ENCODE peak calls at places on chromosomes 16 and 17, in six cellular contexts. B is mesenchymal stem cell, P is trophoblast cell, Q is H9, Y is IMR-90, Z is H1. E is an unnamed sample.

GRCh38 chr16:27849621-27850020 is 213.9 kb downstream of the GSG1L start:
- DNase-seq in B (no peak), P (peak; percentile 39), Q (peak; percentile 9), Y (no peak), Z (no peak), E (no peak)

GRCh38 chr16:66360624-66361324 is 5.7 kb upstream of the CDH5 start:
- DNase-seq in B (no peak), P (no peak), Q (no peak), Y (no peak), Z (no peak), E (no peak)

GRCh38 chr17:34246872-34247271 is 8.2 kb upstream of the CCL2 start:
- DNase-seq in B (no peak), P (peak; percentile 23), Q (no peak), Y (no peak), Z (no peak), E (no peak)

GRCh38 chr17:18319604-18320256 is 4.6 kb downstream of the SMCR8 start:
- DNase-seq in B (peak; percentile 71), P (peak; percentile 58), Q (peak; percentile 73), Y (peak; percentile 68), Z (no peak), E (no peak)

GRCh38 chr16:83842291-83842690 is 34.5 kb downstream of the HSBP1 start:
- DNase-seq in B (no peak), P (no peak), Q (no peak), Y (no peak), Z (no peak), E (no peak)

GRCh38 chr17:73841431-73842060 is 197.3 kb upstream of the SDK2 start:
- DNase-seq in B (no peak), P (no peak), Q (peak; percentile 76), Y (no peak), Z (peak; percentile 59), E (peak; percentile 29)

GRCh38 chr16:28051486-28051885 is 12.0 kb downstream of the GSG1L start:
- DNase-seq in B (no peak), P (no peak), Q (no peak), Y (no peak), Z (no peak), E (no peak)

GRCh38 chr17:81815646-81815985 is 11.7 kb downstream of the GCGR start:
- DNase-seq in B (no peak), P (no peak), Q (no peak), Y (no peak), Z (no peak), E (no peak)

GRCh38 chr16:27369806-27370205 is 32.2 kb upstream of the IL21R start:
- DNase-seq in B (peak; percentile 58), P (no peak), Q (no peak), Y (peak; percentile 79), Z (no peak), E (no peak)

GRCh38 chr17:81471804-81472456 is 40.7 kb downstream of the ACTG1 start:
- DNase-seq in B (no peak), P (no peak), Q (peak; percentile 81), Y (no peak), Z (no peak), E (no peak)

GRCh38 chr17:9022553-9023388 is 1.5 kb downstream of the NTN1 start:
- DNase-seq in B (peak; percentile 9), P (peak; percentile 40), Q (peak; percentile 69), Y (no peak), Z (peak; percentile 60), E (peak; percentile 40)

GRCh38 chr17:33401253-33401652 is 108.2 kb upstream of the ASIC2 start:
- DNase-seq in B (no peak), P (no peak), Q (no peak), Y (no peak), Z (no peak), E (no peak)

GRCh38 chr16:1290032-1290431 is 19.4 kb upstream of the UBE2I start:
- DNase-seq in B (peak; percentile 18), P (no peak), Q (no peak), Y (no peak), Z (no peak), E (no peak)

GRCh38 chr16:70508752-70509151 is 14.6 kb downstream of the COG4 start:
- DNase-seq in B (peak; percentile 15), P (peak; percentile 32), Q (no peak), Y (no peak), Z (no peak), E (no peak)

GRCh38 chr17:60049936-60050335 is 28.8 kb downstream of the HEATR6 start:
- DNase-seq in B (peak; percentile 9), P (no peak), Q (no peak), Y (peak; percentile 16), Z (no peak), E (no peak)

GRCh38 chr16:15811778-15812750 is 44.8 kb downstream of the MYH11 start:
- DNase-seq in B (peak; percentile 93), P (peak; percentile 48), Q (no peak), Y (peak; percentile 86), Z (no peak), E (peak; percentile 39)

GRCh38 chr16:85867189-85867588 is 31.8 kb upstream of the IRF8 start:
- DNase-seq in B (no peak), P (no peak), Q (no peak), Y (no peak), Z (no peak), E (no peak)

GRCh38 chr17:29046440-29046839 is 3.5 kb downstream of the PIPOX start:
- DNase-seq in B (no peak), P (peak; percentile 85), Q (no peak), Y (no peak), Z (no peak), E (no peak)
- H2AK5ac ChIP-seq in B (no peak overlapping the region), P (no peak overlapping the region), Q (no peak overlapping the region), Y (no peak overlapping the region), Z (peak overlapping the region; percentile 46), E (no peak overlapping the region)

GRCh38 chr17:78488867-78489634 is 88.1 kb downstream of the DNAH17 start:
- DNase-seq in B (no peak), P (peak; percentile 35), Q (no peak), Y (no peak), Z (no peak), E (no peak)
- H4K91ac ChIP-seq in B (no peak overlapping the region), P (no peak overlapping the region), Q (no peak overlapping the region), Y (no peak overlapping the region), Z (no peak overlapping the region), E (no peak overlapping the region)

GRCh38 chr17:15507001-15507400 is 39.6 kb upstream of the CDRT4 start:
- DNase-seq in B (no peak), P (no peak), Q (no peak), Y (no peak), Z (no peak), E (no peak)
- H2AK5ac ChIP-seq in B (no peak overlapping the region), P (no peak overlapping the region), Q (no peak overlapping the region), Y (no peak overlapping the region), Z (no peak overlapping the region), E (no peak overlapping the region)

GRCh38 chr16:67701420-67701819 is 17.7 kb downstream of the GFOD2 start:
- DNase-seq in B (no peak), P (no peak), Q (no peak), Y (no peak), Z (no peak), E (no peak)

GRCh38 chr16:67699265-67699664 is 19.9 kb downstream of the GFOD2 start:
- DNase-seq in B (no peak), P (peak; percentile 81), Q (no peak), Y (no peak), Z (no peak), E (no peak)

GRCh38 chr16:67694611-67695010 is 24.5 kb downstream of the GFOD2 start:
- DNase-seq in B (no peak), P (no peak), Q (no peak), Y (no peak), Z (no peak), E (no peak)

GRCh38 chr16:67697813-67698212 is 21.3 kb downstream of the GFOD2 start:
- DNase-seq in B (no peak), P (peak; percentile 34), Q (no peak), Y (no peak), Z (no peak), E (no peak)

DNA sequence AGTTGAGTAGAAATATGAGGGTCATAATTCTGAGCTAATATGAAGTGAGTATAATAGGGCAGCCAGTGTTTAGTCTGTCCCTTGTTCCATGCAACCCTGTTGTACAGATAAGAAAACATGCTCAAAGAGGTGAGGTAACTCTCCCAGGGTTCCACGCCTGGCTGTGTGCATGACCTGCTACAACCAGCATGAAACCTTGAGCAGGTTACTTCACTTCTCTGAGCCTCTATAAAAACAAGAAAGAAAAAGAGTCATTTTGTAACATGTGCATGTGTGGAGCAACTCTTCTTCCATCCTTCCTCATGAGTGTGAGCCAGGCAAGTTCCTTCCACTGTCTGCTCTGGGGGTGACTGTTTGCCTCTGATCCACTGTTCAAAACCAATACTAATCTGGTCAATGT is 21.7 kb downstream of the GFOD2 start:
- DNase-seq in B (no peak), P (peak; percentile 91), Q (no peak), Y (no peak), Z (no peak), E (no peak)
- H4K91ac ChIP-seq in B (no peak overlapping the region), P (no peak overlapping the region), Q (no peak overlapping the region), Y (no peak overlapping the region), Z (no peak overlapping the region), E (no peak overlapping the region)

GRCh38 chr17:61589990-61590389 is 1.0 kb downstream of the NACA2 start:
- DNase-seq in B (no peak), P (no peak), Q (no peak), Y (no peak), Z (no peak), E (no peak)
- H2AK5ac ChIP-seq in B (no peak overlapping the region), P (no peak overlapping the region), Q (no peak overlapping the region), Y (no peak overlapping the region), Z (no peak overlapping the region), E (no peak overlapping the region)

GRCh38 chr16:88436796-88437195 is 16.3 kb upstream of the ZFPM1 start:
- DNase-seq in B (no peak), P (no peak), Q (no peak), Y (no peak), Z (no peak), E (no peak)
- H4K91ac ChIP-seq in B (peak overlapping the region; percentile 74), P (no peak overlapping the region), Q (no peak overlapping the region), Y (no peak overlapping the region), Z (no peak overlapping the region), E (no peak overlapping the region)

GRCh38 chr17:47705536-47706481 is 11.8 kb downstream of the TBKBP1 start:
- DNase-seq in B (no peak), P (no peak), Q (no peak), Y (no peak), Z (no peak), E (no peak)
- H2AK5ac ChIP-seq in B (no peak overlapping the region), P (no peak overlapping the region), Q (no peak overlapping the region), Y (no peak overlapping the region), Z (no peak overlapping the region), E (no peak overlapping the region)

GRCh38 chr17:21017861-21018260 is 24.9 kb downstream of the USP22 start:
- DNase-seq in B (no peak), P (no peak), Q (no peak), Y (no peak), Z (no peak), E (no peak)

GRCh38 chr17:21018894-21019293 is 23.9 kb downstream of the USP22 start:
- DNase-seq in B (no peak), P (no peak), Q (no peak), Y (no peak), Z (no peak), E (no peak)

GRCh38 chr17:21017256-21017655 is 25.6 kb downstream of the USP22 start:
- DNase-seq in B (no peak), P (no peak), Q (no peak), Y (no peak), Z (no peak), E (no peak)

GRCh38 chr17:21015564-21015963 is 27.2 kb downstream of the USP22 start:
- DNase-seq in B (no peak), P (no peak), Q (no peak), Y (no peak), Z (no peak), E (no peak)

GRCh38 chr17:21016826-21017225 is 26.0 kb downstream of the USP22 start:
- DNase-seq in B (no peak), P (no peak), Q (no peak), Y (no peak), Z (no peak), E (no peak)
- H4K91ac ChIP-seq in B (no peak overlapping the region), P (no peak overlapping the region), Q (no peak overlapping the region), Y (no peak overlapping the region), Z (no peak overlapping the region), E (no peak overlapping the region)

E was measured in neuronal stem cell.